ENCODE peak calls at places on chromosome 1, in five cellular contexts. L is CD8-positive, alpha-beta memory T cell; S is esophagus squamous epithelium; Z is MM.1S; V is uterus. O is an unnamed sample.

GRCh38 chr1:195637474-195637873 is 970.8 kb downstream of the KCNT2 start:
- DNase-seq in L (no peak), Z (no peak), S (no peak), V (no peak), O (no peak)

GRCh38 chr1:164664127-164664526 is 105.1 kb downstream of the PBX1 start:
- DNase-seq in L (no peak), V (no peak), Z (no peak), S (no peak), O (no peak)

GRCh38 chr1:20184997-20185833 is 681 bp upstream of the UBXN10 start:
- DNase-seq in L (peak; percentile 22), S (no peak), V (no peak), Z (no peak), O (peak; percentile 44)

GRCh38 chr1:111857251-111857651 is 101.5 kb downstream of the DDX20 start:
- DNase-seq in L (no peak), V (no peak), S (no peak), Z (no peak), O (no peak)

GRCh38 chr1:2783069-2783434 is 18.4 kb downstream of the TTC34 start:
- DNase-seq in S (no peak), L (no peak), V (no peak), Z (no peak), O (no peak)

GRCh38 chr1:95096218-95096841 is 20.8 kb upstream of the TLCD4 start:
- DNase-seq in V (no peak), S (no peak), Z (no peak), L (no peak), O (no peak)

GRCh38 chr1:196808529-196809235 is 10.8 kb upstream of the CFHR1 start:
- DNase-seq in Z (no peak), S (no peak), V (no peak), L (no peak), O (no peak)

GRCh38 chr1:3638676-3639075 is 11.2 kb downstream of the WRAP73 start:
- DNase-seq in L (no peak), Z (no peak), V (no peak), S (no peak), O (no peak)

GRCh38 chr1:245222931-245223330 is 68.1 kb downstream of the KIF26B start:
- DNase-seq in V (no peak), S (no peak), Z (no peak), L (no peak), O (no peak)

GRCh38 chr1:55277377-55278130 is 62.4 kb upstream of the USP24 start:
- DNase-seq in V (peak; percentile 76), S (no peak), Z (peak; percentile 60), L (peak; percentile 62), O (peak; percentile 68)

GRCh38 chr1:8818325-8818775 is 910 bp upstream of the RERE start:
- DNase-seq in V (peak; percentile 73), Z (no peak), S (no peak), L (no peak), O (no peak)

DNA sequence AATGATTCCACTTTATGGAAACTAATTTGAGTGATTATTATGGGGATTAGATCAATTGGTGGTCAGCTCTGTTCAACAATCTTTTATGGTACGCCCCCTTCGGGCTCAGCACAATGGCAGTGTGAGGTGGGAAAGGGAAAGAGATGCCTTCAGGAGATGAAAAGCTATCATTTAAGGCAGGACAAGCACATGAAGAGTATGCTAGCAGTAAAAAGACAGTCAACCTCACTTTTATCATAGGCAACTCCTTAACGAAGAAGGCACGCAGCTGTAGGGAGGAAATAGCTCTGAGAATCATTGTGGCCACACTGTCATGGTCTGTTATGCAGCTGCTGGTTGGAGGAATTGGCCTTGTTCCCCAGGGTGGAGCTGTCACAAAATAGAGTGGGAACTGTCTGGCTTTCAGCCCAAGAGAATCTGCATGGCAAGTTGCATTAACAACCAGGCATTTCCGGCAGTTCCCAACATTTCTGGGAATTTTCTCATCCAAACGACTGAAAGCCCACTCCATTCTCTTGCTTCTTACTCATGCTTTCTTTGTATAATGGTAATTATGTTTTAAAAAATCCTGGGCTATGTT is 54.4 kb upstream of the BCL10 start:
- DNase-seq in S (no peak), L (no peak), Z (no peak), V (peak; percentile 25), O (no peak)
- H3K4me1 ChIP-seq in S (peaks cover 22% of the 10 kb centered on the region), L (no peaks in the 10 kb centered on the region), Z (peaks cover 10% of the 10 kb centered on the region), V (peaks cover 3% of the 10 kb centered on the region), O (no peaks in the 10 kb centered on the region)

DNA sequence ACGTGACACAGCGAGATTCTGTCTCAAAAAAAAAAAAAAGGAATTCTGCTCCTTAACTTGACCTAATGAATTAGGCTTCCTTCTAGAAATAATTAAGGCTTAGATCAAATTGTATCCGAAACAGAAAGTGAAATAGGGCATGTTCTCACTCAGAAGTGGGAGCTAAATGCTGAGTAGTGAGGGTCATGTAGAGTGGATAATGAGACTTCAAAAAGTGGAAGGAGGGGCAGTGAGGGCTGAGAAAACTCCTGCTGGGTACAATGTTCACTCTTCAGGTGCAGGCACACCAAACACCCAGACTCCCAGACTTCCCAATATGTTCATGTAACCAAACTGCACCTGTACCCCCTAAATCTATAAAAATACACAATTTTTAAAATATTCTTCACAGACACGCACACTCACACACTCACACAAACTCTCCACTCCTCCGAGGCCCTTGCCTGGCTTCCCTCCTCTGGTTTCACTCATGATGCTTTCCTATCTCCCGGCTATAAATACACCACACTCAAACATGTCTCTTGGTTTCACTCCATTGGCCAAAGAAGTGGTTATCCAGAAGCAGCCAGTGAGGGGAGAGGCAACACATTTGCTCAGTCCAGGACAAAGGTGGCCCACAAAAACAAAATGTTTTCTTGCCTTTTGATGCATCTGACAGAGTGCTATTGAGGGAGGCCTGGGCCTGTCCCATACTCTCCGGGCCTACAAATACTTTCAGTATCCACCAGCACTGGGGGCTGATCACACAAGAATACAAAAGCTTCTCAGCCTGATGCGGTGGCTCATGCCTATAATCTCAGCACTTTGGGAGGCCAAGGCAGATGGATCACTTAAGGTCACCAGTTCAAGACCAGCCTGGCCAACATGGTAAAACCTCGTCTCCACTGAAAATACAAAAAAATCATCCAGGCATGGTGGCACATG is 249.2 kb downstream of the TOMM20 start:
- DNase-seq in Z (peak; percentile 71), S (no peak), V (no peak), L (no peak), O (no peak)
- H3K4me1 ChIP-seq in Z (peaks cover 9% of the 10 kb centered on the region), S (peaks cover 18% of the 10 kb centered on the region), V (no peaks in the 10 kb centered on the region), L (no peaks in the 10 kb centered on the region), O (no peaks in the 10 kb centered on the region)

GRCh38 chr1:201753492-201753891 is 75.5 kb upstream of the IPO9 start:
- DNase-seq in S (no peak), V (no peak), L (no peak), Z (no peak), O (no peak)
- H3K4me1 ChIP-seq in S (peaks cover 61% of the 10 kb centered on the region), V (peaks cover 15% of the 10 kb centered on the region), L (no peaks in the 10 kb centered on the region), Z (peaks cover 40% of the 10 kb centered on the region), O (no peaks in the 10 kb centered on the region)

DNA sequence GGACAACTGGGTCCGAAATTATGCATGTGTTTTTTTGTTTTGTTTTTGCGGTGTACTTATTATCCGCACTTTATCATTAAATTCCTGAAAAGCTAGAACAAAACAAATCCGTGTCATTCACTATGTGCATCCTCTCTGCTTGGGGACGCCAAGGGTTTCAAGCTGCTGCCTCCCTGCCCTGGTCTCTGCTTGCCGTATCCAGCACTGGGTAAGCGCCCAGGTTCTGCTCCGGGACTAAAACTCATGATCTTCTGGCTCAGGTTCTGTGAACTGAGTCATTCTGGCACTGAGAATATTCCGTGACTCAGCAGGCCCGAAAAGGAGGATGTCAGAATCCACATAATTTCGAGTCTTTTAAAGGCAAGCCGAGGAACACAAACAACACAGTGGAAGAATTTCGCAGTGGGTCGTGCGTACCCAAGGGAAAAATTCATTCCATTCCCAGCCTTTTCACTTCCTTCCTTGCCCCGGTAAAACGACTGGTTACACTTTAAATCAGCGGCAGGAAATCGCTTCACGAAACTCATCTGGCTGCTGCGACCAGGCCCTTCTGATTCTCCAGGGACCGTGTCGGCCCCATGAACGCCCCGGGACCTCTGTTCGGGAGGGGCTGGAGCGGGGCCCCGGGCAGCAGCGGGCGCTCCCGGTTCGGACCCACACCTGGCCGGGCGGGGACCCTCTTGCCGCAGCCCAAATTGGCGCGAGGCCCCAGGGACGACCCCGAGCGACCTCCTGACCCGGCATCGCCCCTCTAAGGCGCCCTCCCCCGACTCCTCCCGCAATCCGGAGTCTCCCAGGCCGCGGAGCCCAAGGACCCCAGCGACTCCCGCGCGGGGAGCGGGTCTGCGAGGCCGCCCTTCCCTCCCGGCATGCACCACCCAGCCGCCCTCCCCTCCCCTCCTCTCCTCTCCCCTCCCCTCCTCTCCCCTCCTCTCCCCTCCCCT is 746 bp upstream of the LAMC1 start:
- DNase-seq in Z (peak; percentile 41), V (peak; percentile 95), S (no peak), L (no peak), O (peak; percentile 13)
- H3K4me1 ChIP-seq in Z (peaks cover 12% of the 10 kb centered on the region), V (no peaks in the 10 kb centered on the region), S (peaks cover 45% of the 10 kb centered on the region), L (peaks cover 11% of the 10 kb centered on the region), O (peaks cover 17% of the 10 kb centered on the region)

GRCh38 chr1:11741482-11741881 is 5.5 kb downstream of the AGTRAP start:
- DNase-seq in Z (no peak), V (no peak), L (no peak), S (no peak), O (no peak)
- H3K4me1 ChIP-seq in Z (peaks cover 34% of the 10 kb centered on the region), V (no peaks in the 10 kb centered on the region), L (peaks cover 58% of the 10 kb centered on the region), S (peaks cover 66% of the 10 kb centered on the region), O (peaks cover 50% of the 10 kb centered on the region)

GRCh38 chr1:87061742-87062156 is 147.3 kb downstream of the HS2ST1 start:
- DNase-seq in L (no peak), S (no peak), V (no peak), Z (peak; percentile 41), O (peak; percentile 9)

GRCh38 chr1:87058343-87058649 is 143.9 kb downstream of the HS2ST1 start:
- DNase-seq in V (no peak), L (no peak), S (no peak), Z (no peak), O (no peak)

GRCh38 chr1:87064309-87064708 is 149.9 kb downstream of the HS2ST1 start:
- DNase-seq in S (no peak), Z (no peak), V (no peak), L (no peak), O (no peak)

GRCh38 chr1:87064981-87065380 is 150.5 kb downstream of the HS2ST1 start:
- DNase-seq in Z (no peak), S (no peak), V (no peak), L (no peak), O (no peak)

DNA sequence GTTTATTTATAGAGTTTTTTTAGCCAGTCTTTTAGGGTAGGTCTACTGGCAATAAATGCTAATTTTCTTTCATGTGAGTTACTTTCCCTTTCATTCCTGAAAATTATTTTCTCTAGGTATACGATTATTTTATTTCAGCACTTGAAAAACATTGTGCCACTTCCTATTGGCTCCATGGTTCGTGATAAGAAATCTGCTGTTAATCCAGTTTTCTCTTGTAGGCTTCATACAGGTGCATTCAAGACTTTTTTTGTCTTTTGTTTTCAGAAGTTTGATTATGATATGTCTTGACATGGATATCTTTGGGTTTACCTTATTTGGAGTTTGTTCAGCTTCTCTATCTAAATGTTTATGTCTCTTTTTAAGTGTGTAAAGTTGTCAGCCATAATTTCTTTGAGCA is 148.3 kb downstream of the HS2ST1 start:
- DNase-seq in Z (no peak), S (no peak), L (no peak), V (no peak), O (no peak)
- H3K4me1 ChIP-seq in Z (peaks cover 41% of the 10 kb centered on the region), S (no peaks in the 10 kb centered on the region), L (no peaks in the 10 kb centered on the region), V (peaks cover 5% of the 10 kb centered on the region), O (no peaks in the 10 kb centered on the region)

GRCh38 chr1:201717286-201717685 is 111.7 kb upstream of the IPO9 start:
- DNase-seq in L (no peak), Z (no peak), S (no peak), V (no peak), O (no peak)
- H3K4me1 ChIP-seq in L (no peaks in the 10 kb centered on the region), Z (peaks cover 11% of the 10 kb centered on the region), S (peaks cover 95% of the 10 kb centered on the region), V (peaks cover 60% of the 10 kb centered on the region), O (no peaks in the 10 kb centered on the region)

O was measured in CD4-positive, CD25-positive, alpha-beta regulatory T cell.